ENCODE peak calls at places on chromosome 17, in eight cellular contexts. L, K, E, G, C, O, U and Z are unnamed samples.

GRCh38 chr17:64032081-64032480 is 11.6 kb upstream of the ICAM2 start:
- DNase-seq in G (no peak), E (no peak), C (no peak), L (peak), U (no peak), K (peak), O (no peak), Z (no peak)

GRCh38 chr17:9432121-9432866 is 143.3 kb downstream of the STX8 start:
- DNase-seq in K (peak), C (no peak), U (no peak), O (peak), G (no peak), L (no peak), E (no peak), Z (peak)

GRCh38 chr17:32772453-32773025 is 104.4 kb downstream of the MYO1D start:
- DNase-seq in O (peak), K (no peak), C (no peak), L (no peak), U (no peak), G (no peak), E (no peak), Z (no peak)

GRCh38 chr17:29155966-29156338 is 24.2 kb downstream of the MYO18A start:
- DNase-seq in O (no peak), C (no peak), G (no peak), L (peak), K (no peak), U (peak), E (no peak), Z (no peak)

GRCh38 chr17:77842148-77842905 is 116.2 kb upstream of the TNRC6C start:
- DNase-seq in L (no peak), C (peak), U (no peak), E (no peak), G (no peak), K (no peak), O (no peak), Z (no peak)

GRCh38 chr17:12403881-12404398 is 261.8 kb upstream of the MYOCD start:
- DNase-seq in U (no peak), O (no peak), K (no peak), L (no peak), G (no peak), E (no peak), C (no peak), Z (no peak)

GRCh38 chr17:31400481-31400950 is 9.0 kb downstream of the RAB11FIP4 start:
- DNase-seq in G (no peak), K (no peak), L (no peak), C (no peak), U (no peak), O (no peak), E (no peak), Z (no peak)

GRCh38 chr17:30519707-30520106 is 42.5 kb downstream of the GOSR1 start:
- DNase-seq in E (no peak), C (peak), L (no peak), K (peak), U (no peak), G (no peak), O (no peak), Z (no peak)

GRCh38 chr17:32261937-32262510 is 3.6 kb upstream of the RHBDL3 start:
- DNase-seq in K (no peak), E (no peak), G (no peak), O (no peak), L (peak), C (no peak), U (no peak), Z (no peak)

GRCh38 chr17:48597775-48598631 is 4.4 kb upstream of the HOXB5 start:
- DNase-seq in U (no peak), O (peak), E (peak), C (peak), G (no peak), K (no peak), L (peak), Z (no peak)

GRCh38 chr17:21246698-21247097 is 6.5 kb downstream of the NATD1 start:
- DNase-seq in G (no peak), U (no peak), E (no peak), K (no peak), C (no peak), L (no peak), O (no peak), Z (no peak)

GRCh38 chr17:58412910-58413630 is 4.3 kb downstream of the RNF43 start:
- DNase-seq in G (no peak), U (no peak), C (no peak), K (no peak), E (peak), L (no peak), O (no peak), Z (no peak)

GRCh38 chr17:75001915-75002843 is 10.3 kb upstream of the MRPL58 start:
- DNase-seq in L (no peak), G (no peak), O (no peak), C (no peak), K (no peak), U (no peak), E (no peak), Z (no peak)

GRCh38 chr17:70144260-70144846 is 25.0 kb upstream of the KCNJ2 start:
- DNase-seq in E (peak), C (peak), U (peak), K (no peak), G (no peak), O (no peak), L (no peak), Z (no peak)

GRCh38 chr17:63753215-63753614 is 11.6 kb upstream of the STRADA start:
- DNase-seq in C (no peak), L (no peak), O (no peak), G (no peak), E (no peak), U (no peak), K (no peak), Z (no peak)

GRCh38 chr17:16439303-16439791 is 24.0 kb downstream of the TRPV2 start:
- DNase-seq in L (no peak), E (no peak), O (no peak), G (no peak), K (no peak), U (peak), C (no peak), Z (no peak)

GRCh38 chr17:83125515-83126274 is 46.3 kb downstream of the METRNL start:
- DNase-seq in C (no peak), U (no peak), L (no peak), E (no peak), G (no peak), K (no peak), O (no peak), Z (no peak)

GRCh38 chr17:28216528-28216927 is 102.5 kb upstream of the TMEM97 start:
- DNase-seq in O (no peak), U (no peak), G (no peak), K (peak), C (peak), E (no peak), L (no peak), Z (no peak)

GRCh38 chr17:2545393-2545792 is 33.7 kb upstream of the METTL16 start:
- DNase-seq in G (no peak), C (no peak), E (no peak), O (no peak), U (peak), K (no peak), L (no peak), Z (no peak)